ENCODE peak calls at places on chromosomes 6 and 20, in six cellular contexts. H, L, C, J, Q and X are unnamed samples.
A peak's percentile ranks its signal among the peaks of the same experiment; 100 is the strongest.

GRCh38 chr20:10524034-10524476 is 89.0 kb downstream of the SLX4IP start:
- DNase-seq in H (no peak), L (no peak), C (no peak), J (no peak), Q (no peak), X (peak; percentile 89)

GRCh38 chr20:36856691-36857635 is 19.0 kb upstream of the TLDC2 start:
- DNase-seq in H (peak; percentile 92), L (peak; percentile 58), C (no peak), J (no peak), Q (no peak), X (no peak)

GRCh38 chr20:25090492-25091429 is 8.8 kb upstream of the VSX1 start:
- DNase-seq in H (no peak), L (no peak), C (no peak), J (no peak), Q (no peak), X (no peak)

GRCh38 chr20:1934162-1934561 is 39.0 kb downstream of the SIRPA start:
- DNase-seq in H (peak; percentile 30), L (peak; percentile 95), C (no peak), J (no peak), Q (no peak), X (no peak)

GRCh38 chr20:18815194-18815942 is 1.8 kb downstream of the SCP2D1 start:
- DNase-seq in H (no peak), L (no peak), C (no peak), J (no peak), Q (no peak), X (no peak)

GRCh38 chr6:26284537-26285142 is 80.4 kb upstream of the BTN3A2 start:
- DNase-seq in H (peak; percentile 63), L (peak; percentile 87), C (no peak), J (peak; percentile 49), Q (no peak), X (peak; percentile 85)

GRCh38 chr6:107448776-107449175 is 10.6 kb downstream of the PDSS2 start:
- DNase-seq in H (no peak), L (no peak), C (no peak), J (no peak), Q (no peak), X (no peak)

GRCh38 chr6:81228912-81229540 is 523.5 kb downstream of the TENT5A start:
- DNase-seq in H (peak; percentile 65), L (peak; percentile 67), C (no peak), J (no peak), Q (peak; percentile 16), X (no peak)

GRCh38 chr6:20202070-20202658 is 10.1 kb downstream of the MBOAT1 start:
- DNase-seq in H (peak; percentile 95), L (peak; percentile 59), C (no peak), J (no peak), Q (no peak), X (no peak)

GRCh38 chr20:43726811-43727338 is at the start of gene GTSF1L:
- DNase-seq in H (peak; percentile 88), L (peak; percentile 82), C (no peak), J (no peak), Q (no peak), X (no peak)

GRCh38 chr20:12177657-12178293 is 260.1 kb downstream of the BTBD3 start:
- DNase-seq in H (peak; percentile 72), L (no peak), C (no peak), J (no peak), Q (no peak), X (no peak)

GRCh38 chr6:147005499-147005898 is 198.7 kb upstream of the STXBP5 start:
- DNase-seq in H (no peak), L (no peak), C (no peak), J (no peak), Q (no peak), X (no peak)